ENCODE peak calls at places on chromosomes 1 and 21, in nine cellular contexts. One of them, this sample, is unnamed.

GRCh38 chr1:61255324-61255703 is 173.0 kb downstream of the NFIA start:
- DNase-seq in activated CD8-positive, alpha-beta memory T cell treated with anti-CD3 and anti-CD28 coated beads for 24 hours: no peak
- DNase-seq in body of pancreas: no peak
- DNase-seq in NCI-H1092 treated with DMSO at 0.1 percent for 48 hours: no peak
- DNase-seq in activated naive CD4-positive, alpha-beta T cell treated with anti-CD3 and anti-CD28 coated beads, Interleukin-2, amount 50 U/mL, for 16 hours: no peak
- DNase-seq in T-helper 2 cell: no peak
- DNase-seq in M059J: no peak
- DNase-seq in DMS153: no peak
- DNase-seq in stomach: no peak
- DNase-seq in this sample: no peak

GRCh38 chr1:179754031-179754624 is 11.0 kb downstream of the FAM163A start:
- DNase-seq in activated CD8-positive, alpha-beta memory T cell treated with anti-CD3 and anti-CD28 coated beads for 24 hours: no peak
- DNase-seq in body of pancreas: no peak
- DNase-seq in NCI-H1092 treated with DMSO at 0.1 percent for 48 hours: no peak
- DNase-seq in activated naive CD4-positive, alpha-beta T cell treated with anti-CD3 and anti-CD28 coated beads, Interleukin-2, amount 50 U/mL, for 16 hours: no peak
- DNase-seq in T-helper 2 cell: no peak
- DNase-seq in M059J: peak; percentile 68
- DNase-seq in DMS153: no peak
- DNase-seq in stomach: no peak
- DNase-seq in this sample: no peak

GRCh38 chr1:89762431-89762800 is 58.4 kb upstream of the LRRC8D start:
- DNase-seq in activated CD8-positive, alpha-beta memory T cell treated with anti-CD3 and anti-CD28 coated beads for 24 hours: no peak
- DNase-seq in body of pancreas: no peak
- DNase-seq in NCI-H1092 treated with DMSO at 0.1 percent for 48 hours: peak; percentile 77
- DNase-seq in activated naive CD4-positive, alpha-beta T cell treated with anti-CD3 and anti-CD28 coated beads, Interleukin-2, amount 50 U/mL, for 16 hours: no peak
- DNase-seq in T-helper 2 cell: peak; percentile 40
- DNase-seq in M059J: no peak
- DNase-seq in DMS153: peak; percentile 24
- DNase-seq in stomach: no peak
- DNase-seq in this sample: no peak

GRCh38 chr1:24364975-24365678 is 46.0 kb downstream of the GRHL3 start:
- DNase-seq in activated CD8-positive, alpha-beta memory T cell treated with anti-CD3 and anti-CD28 coated beads for 24 hours: no peak
- DNase-seq in body of pancreas: peak; percentile 7
- DNase-seq in NCI-H1092 treated with DMSO at 0.1 percent for 48 hours: no peak
- DNase-seq in activated naive CD4-positive, alpha-beta T cell treated with anti-CD3 and anti-CD28 coated beads, Interleukin-2, amount 50 U/mL, for 16 hours: no peak
- DNase-seq in T-helper 2 cell: peak; percentile 76
- DNase-seq in M059J: peak; percentile 97
- DNase-seq in DMS153: no peak
- DNase-seq in stomach: no peak
- DNase-seq in this sample: peak; percentile 76

GRCh38 chr1:85576642-85577420 is 3.7 kb upstream of the CCN1 start:
- DNase-seq in activated CD8-positive, alpha-beta memory T cell treated with anti-CD3 and anti-CD28 coated beads for 24 hours: peak; percentile 73
- DNase-seq in body of pancreas: peak; percentile 85
- DNase-seq in NCI-H1092 treated with DMSO at 0.1 percent for 48 hours: peak; percentile 8
- DNase-seq in activated naive CD4-positive, alpha-beta T cell treated with anti-CD3 and anti-CD28 coated beads, Interleukin-2, amount 50 U/mL, for 16 hours: peak; percentile 39
- DNase-seq in T-helper 2 cell: peak; percentile 62
- DNase-seq in M059J: peak; percentile 92
- DNase-seq in DMS153: no peak
- DNase-seq in stomach: peak; percentile 71
- DNase-seq in this sample: peak; percentile 63

GRCh38 chr1:232307299-232307698 is 322.6 kb downstream of the SIPA1L2 start:
- DNase-seq in activated CD8-positive, alpha-beta memory T cell treated with anti-CD3 and anti-CD28 coated beads for 24 hours: no peak
- DNase-seq in body of pancreas: no peak
- DNase-seq in NCI-H1092 treated with DMSO at 0.1 percent for 48 hours: no peak
- DNase-seq in activated naive CD4-positive, alpha-beta T cell treated with anti-CD3 and anti-CD28 coated beads, Interleukin-2, amount 50 U/mL, for 16 hours: no peak
- DNase-seq in T-helper 2 cell: no peak
- DNase-seq in M059J: no peak
- DNase-seq in DMS153: no peak
- DNase-seq in stomach: no peak
- DNase-seq in this sample: no peak

GRCh38 chr1:180920193-180920592 is 7.5 kb downstream of the KIAA1614 start:
- DNase-seq in activated CD8-positive, alpha-beta memory T cell treated with anti-CD3 and anti-CD28 coated beads for 24 hours: no peak
- DNase-seq in body of pancreas: no peak
- DNase-seq in NCI-H1092 treated with DMSO at 0.1 percent for 48 hours: no peak
- DNase-seq in activated naive CD4-positive, alpha-beta T cell treated with anti-CD3 and anti-CD28 coated beads, Interleukin-2, amount 50 U/mL, for 16 hours: no peak
- DNase-seq in T-helper 2 cell: no peak
- DNase-seq in M059J: no peak
- DNase-seq in DMS153: no peak
- DNase-seq in stomach: no peak
- DNase-seq in this sample: no peak

GRCh38 chr1:218499021-218499691 is 154.0 kb downstream of the TGFB2 start:
- DNase-seq in activated CD8-positive, alpha-beta memory T cell treated with anti-CD3 and anti-CD28 coated beads for 24 hours: no peak
- DNase-seq in body of pancreas: no peak
- DNase-seq in NCI-H1092 treated with DMSO at 0.1 percent for 48 hours: no peak
- DNase-seq in activated naive CD4-positive, alpha-beta T cell treated with anti-CD3 and anti-CD28 coated beads, Interleukin-2, amount 50 U/mL, for 16 hours: no peak
- DNase-seq in T-helper 2 cell: no peak
- DNase-seq in M059J: peak; percentile 89
- DNase-seq in DMS153: no peak
- DNase-seq in stomach: no peak
- DNase-seq in this sample: no peak

GRCh38 chr1:206586501-206587445 is 25.5 kb downstream of the EIF2D start:
- DNase-seq in activated CD8-positive, alpha-beta memory T cell treated with anti-CD3 and anti-CD28 coated beads for 24 hours: no peak
- DNase-seq in body of pancreas: peak; percentile 24
- DNase-seq in NCI-H1092 treated with DMSO at 0.1 percent for 48 hours: no peak
- DNase-seq in activated naive CD4-positive, alpha-beta T cell treated with anti-CD3 and anti-CD28 coated beads, Interleukin-2, amount 50 U/mL, for 16 hours: no peak
- DNase-seq in T-helper 2 cell: no peak
- DNase-seq in M059J: no peak
- DNase-seq in DMS153: no peak
- DNase-seq in stomach: no peak
- DNase-seq in this sample: no peak

GRCh38 chr1:108865316-108865910 is 8.5 kb upstream of the AKNAD1 start:
- DNase-seq in activated CD8-positive, alpha-beta memory T cell treated with anti-CD3 and anti-CD28 coated beads for 24 hours: no peak
- DNase-seq in body of pancreas: no peak
- DNase-seq in NCI-H1092 treated with DMSO at 0.1 percent for 48 hours: no peak
- DNase-seq in activated naive CD4-positive, alpha-beta T cell treated with anti-CD3 and anti-CD28 coated beads, Interleukin-2, amount 50 U/mL, for 16 hours: no peak
- DNase-seq in T-helper 2 cell: peak; percentile 28
- DNase-seq in M059J: no peak
- DNase-seq in DMS153: no peak
- DNase-seq in stomach: no peak
- DNase-seq in this sample: no peak

GRCh38 chr1:23594927-23595353 is 35.6 kb upstream of the ID3 start:
- DNase-seq in activated CD8-positive, alpha-beta memory T cell treated with anti-CD3 and anti-CD28 coated beads for 24 hours: no peak
- DNase-seq in body of pancreas: no peak
- DNase-seq in NCI-H1092 treated with DMSO at 0.1 percent for 48 hours: no peak
- DNase-seq in activated naive CD4-positive, alpha-beta T cell treated with anti-CD3 and anti-CD28 coated beads, Interleukin-2, amount 50 U/mL, for 16 hours: no peak
- DNase-seq in T-helper 2 cell: no peak
- DNase-seq in M059J: no peak
- DNase-seq in DMS153: no peak
- DNase-seq in stomach: no peak
- DNase-seq in this sample: no peak

GRCh38 chr21:38258803-38259485 is 2.2 kb downstream of the KCNJ15 start:
- DNase-seq in activated CD8-positive, alpha-beta memory T cell treated with anti-CD3 and anti-CD28 coated beads for 24 hours: no peak
- DNase-seq in body of pancreas: no peak
- DNase-seq in NCI-H1092 treated with DMSO at 0.1 percent for 48 hours: no peak
- DNase-seq in activated naive CD4-positive, alpha-beta T cell treated with anti-CD3 and anti-CD28 coated beads, Interleukin-2, amount 50 U/mL, for 16 hours: no peak
- DNase-seq in T-helper 2 cell: no peak
- DNase-seq in M059J: peak; percentile 69
- DNase-seq in DMS153: no peak
- DNase-seq in stomach: no peak
- DNase-seq in this sample: no peak

GRCh38 chr1:104852151-104852550 is 1102.5 kb downstream of the AMY1C start:
- DNase-seq in activated CD8-positive, alpha-beta memory T cell treated with anti-CD3 and anti-CD28 coated beads for 24 hours: no peak
- DNase-seq in body of pancreas: no peak
- DNase-seq in NCI-H1092 treated with DMSO at 0.1 percent for 48 hours: no peak
- DNase-seq in activated naive CD4-positive, alpha-beta T cell treated with anti-CD3 and anti-CD28 coated beads, Interleukin-2, amount 50 U/mL, for 16 hours: no peak
- DNase-seq in T-helper 2 cell: no peak
- DNase-seq in M059J: no peak
- DNase-seq in DMS153: no peak
- DNase-seq in stomach: no peak
- DNase-seq in this sample: no peak

GRCh38 chr1:9561429-9561828 is 22.2 kb downstream of the SLC25A33 start:
- DNase-seq in activated CD8-positive, alpha-beta memory T cell treated with anti-CD3 and anti-CD28 coated beads for 24 hours: no peak
- DNase-seq in body of pancreas: peak; percentile 80
- DNase-seq in NCI-H1092 treated with DMSO at 0.1 percent for 48 hours: peak; percentile 47
- DNase-seq in activated naive CD4-positive, alpha-beta T cell treated with anti-CD3 and anti-CD28 coated beads, Interleukin-2, amount 50 U/mL, for 16 hours: no peak
- DNase-seq in T-helper 2 cell: peak; percentile 36
- DNase-seq in M059J: peak; percentile 96
- DNase-seq in DMS153: peak; percentile 95
- DNase-seq in stomach: no peak
- DNase-seq in this sample: no peak

GRCh38 chr1:207908112-207908734 is 2.7 kb downstream of the CD34 start:
- DNase-seq in activated CD8-positive, alpha-beta memory T cell treated with anti-CD3 and anti-CD28 coated beads for 24 hours: no peak
- DNase-seq in body of pancreas: peak; percentile 20
- DNase-seq in NCI-H1092 treated with DMSO at 0.1 percent for 48 hours: no peak
- DNase-seq in activated naive CD4-positive, alpha-beta T cell treated with anti-CD3 and anti-CD28 coated beads, Interleukin-2, amount 50 U/mL, for 16 hours: no peak
- DNase-seq in T-helper 2 cell: no peak
- DNase-seq in M059J: no peak
- DNase-seq in DMS153: no peak
- DNase-seq in stomach: no peak
- DNase-seq in this sample: no peak

GRCh38 chr1:160251006-160251405 is 11.3 kb downstream of the DCAF8 start:
- DNase-seq in activated CD8-positive, alpha-beta memory T cell treated with anti-CD3 and anti-CD28 coated beads for 24 hours: no peak
- DNase-seq in body of pancreas: no peak
- DNase-seq in NCI-H1092 treated with DMSO at 0.1 percent for 48 hours: no peak
- DNase-seq in activated naive CD4-positive, alpha-beta T cell treated with anti-CD3 and anti-CD28 coated beads, Interleukin-2, amount 50 U/mL, for 16 hours: no peak
- DNase-seq in T-helper 2 cell: no peak
- DNase-seq in M059J: no peak
- DNase-seq in DMS153: no peak
- DNase-seq in stomach: no peak
- DNase-seq in this sample: no peak

GRCh38 chr21:42397291-42398129 is 1.7 kb upstream of the TMPRSS3 start:
- DNase-seq in activated CD8-positive, alpha-beta memory T cell treated with anti-CD3 and anti-CD28 coated beads for 24 hours: no peak
- DNase-seq in body of pancreas: no peak
- DNase-seq in NCI-H1092 treated with DMSO at 0.1 percent for 48 hours: no peak
- DNase-seq in activated naive CD4-positive, alpha-beta T cell treated with anti-CD3 and anti-CD28 coated beads, Interleukin-2, amount 50 U/mL, for 16 hours: peak; percentile 17
- DNase-seq in T-helper 2 cell: no peak
- DNase-seq in M059J: no peak
- DNase-seq in DMS153: no peak
- DNase-seq in stomach: no peak
- DNase-seq in this sample: no peak

GRCh38 chr1:216815239-216815955 is 92.2 kb upstream of the ESRRG start:
- DNase-seq in activated CD8-positive, alpha-beta memory T cell treated with anti-CD3 and anti-CD28 coated beads for 24 hours: no peak
- DNase-seq in body of pancreas: peak; percentile 2
- DNase-seq in NCI-H1092 treated with DMSO at 0.1 percent for 48 hours: peak; percentile 96
- DNase-seq in activated naive CD4-positive, alpha-beta T cell treated with anti-CD3 and anti-CD28 coated beads, Interleukin-2, amount 50 U/mL, for 16 hours: no peak
- DNase-seq in T-helper 2 cell: no peak
- DNase-seq in M059J: no peak
- DNase-seq in DMS153: peak; percentile 83
- DNase-seq in stomach: no peak
- DNase-seq in this sample: no peak

GRCh38 chr21:44982558-44983244 is 42.9 kb downstream of the SLX9 start:
- DNase-seq in activated CD8-positive, alpha-beta memory T cell treated with anti-CD3 and anti-CD28 coated beads for 24 hours: no peak
- DNase-seq in body of pancreas: no peak
- DNase-seq in NCI-H1092 treated with DMSO at 0.1 percent for 48 hours: no peak
- DNase-seq in activated naive CD4-positive, alpha-beta T cell treated with anti-CD3 and anti-CD28 coated beads, Interleukin-2, amount 50 U/mL, for 16 hours: no peak
- DNase-seq in T-helper 2 cell: no peak
- DNase-seq in M059J: peak; percentile 16
- DNase-seq in DMS153: no peak
- DNase-seq in stomach: peak; percentile 73
- DNase-seq in this sample: no peak

GRCh38 chr1:107622975-107623374 is 342.0 kb downstream of the VAV3 start:
- DNase-seq in activated CD8-positive, alpha-beta memory T cell treated with anti-CD3 and anti-CD28 coated beads for 24 hours: no peak
- DNase-seq in body of pancreas: no peak
- DNase-seq in NCI-H1092 treated with DMSO at 0.1 percent for 48 hours: no peak
- DNase-seq in activated naive CD4-positive, alpha-beta T cell treated with anti-CD3 and anti-CD28 coated beads, Interleukin-2, amount 50 U/mL, for 16 hours: no peak
- DNase-seq in T-helper 2 cell: no peak
- DNase-seq in M059J: peak; percentile 32
- DNase-seq in DMS153: no peak
- DNase-seq in stomach: no peak
- DNase-seq in this sample: no peak

This sample was measured in Panc1.